ENCODE peak calls at places on chromosomes 7 and 10, in five cellular contexts. C is DND-41, L is AG09309, J is vagina, T is A549. V is an unnamed sample.
A peak's percentile ranks its signal among the peaks of the same experiment; 100 is the strongest.

GRCh38 chr10:107264742-107265141 is 100.2 kb upstream of the SORCS1 start:
- DNase-seq in L (no peak), C (no peak), J (no peak), T (no peak), V (no peak)

GRCh38 chr10:95835149-95835860 is 72.5 kb upstream of the CC2D2B start:
- DNase-seq in L (no peak), C (no peak), T (no peak), J (no peak), V (no peak)

GRCh38 chr10:96380821-96381220 is 22.0 kb upstream of the OPALIN start:
- DNase-seq in L (no peak), J (no peak), C (no peak), T (peak; percentile 11), V (no peak)

GRCh38 chr7:155885162-155886160 is 73.2 kb upstream of the SHH start:
- DNase-seq in L (no peak), C (no peak), J (no peak), T (peak; percentile 53), V (no peak)

GRCh38 chr7:101402081-101402779 is 39.6 kb downstream of the COL26A1 start:
- DNase-seq in T (peak; percentile 71), L (peak; percentile 47), J (no peak), C (no peak), V (no peak)

GRCh38 chr7:30984359-30985107 is 20.8 kb downstream of the GHRHR start:
- DNase-seq in J (no peak), T (peak; percentile 25), C (no peak), L (peak; percentile 5), V (no peak)

GRCh38 chr10:75043256-75044121 is 68.0 kb upstream of the SAMD8 start:
- DNase-seq in L (no peak), C (no peak), J (no peak), T (no peak), V (no peak)

GRCh38 chr10:58818889-58819288 is 306.2 kb downstream of the BICC1 start:
- DNase-seq in J (no peak), L (no peak), C (no peak), T (peak; percentile 60), V (no peak)

DNA sequence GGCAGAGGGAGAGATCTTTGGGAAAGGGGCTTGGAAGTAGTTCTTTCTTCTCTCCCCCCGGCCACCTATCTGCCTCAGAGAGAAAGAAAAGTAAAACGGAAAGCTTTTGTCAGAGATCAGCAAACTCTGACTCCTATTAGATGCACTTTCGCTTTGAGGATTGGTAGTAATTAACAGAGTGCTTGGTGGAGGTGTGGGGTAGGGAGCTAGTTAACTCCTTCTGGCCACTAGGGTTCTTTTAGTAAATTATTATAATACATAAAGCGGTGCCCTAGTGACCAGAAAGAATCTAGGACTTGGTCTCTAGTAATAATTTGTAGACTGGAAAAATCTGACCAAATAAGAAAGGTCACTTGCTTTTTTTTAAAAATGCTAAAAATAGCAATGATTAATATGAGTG is 54.6 kb downstream of the CPVL start:
- DNase-seq in L (no peak), C (no peak), J (no peak), T (no peak), V (no peak)
- H3K4me3 ChIP-seq in L (no peak overlapping the region), C (no peak overlapping the region), J (peak overlapping the region; percentile 32), T (no peak overlapping the region), V (no peak overlapping the region)

GRCh38 chr7:18509491-18509890 is 13.9 kb downstream of the HDAC9 start:
- DNase-seq in C (no peak), T (no peak), J (no peak), L (no peak), V (no peak)
- H3K4me3 ChIP-seq in C (no peak overlapping the region), T (no peak overlapping the region), J (no peak overlapping the region), L (peak overlapping the region; percentile 30), V (no peak overlapping the region)

GRCh38 chr10:111079241-111079760 is 2.5 kb downstream of the ADRA2A start:
- DNase-seq in J (peak; percentile 81), T (no peak), C (no peak), L (no peak), V (no peak)
- H3K4me3 ChIP-seq in J (peak overlapping the region; percentile 44), T (no peak overlapping the region), C (no peak overlapping the region), L (no peak overlapping the region), V (no peak overlapping the region)

GRCh38 chr7:130930260-130930659 is 196.3 kb upstream of the KLF14 start:
- DNase-seq in J (no peak), T (peak; percentile 77), C (no peak), L (no peak), V (no peak)
- H3K4me3 ChIP-seq in J (no peak overlapping the region), T (no peak overlapping the region), C (no peak overlapping the region), L (no peak overlapping the region), V (no peak overlapping the region)

DNA sequence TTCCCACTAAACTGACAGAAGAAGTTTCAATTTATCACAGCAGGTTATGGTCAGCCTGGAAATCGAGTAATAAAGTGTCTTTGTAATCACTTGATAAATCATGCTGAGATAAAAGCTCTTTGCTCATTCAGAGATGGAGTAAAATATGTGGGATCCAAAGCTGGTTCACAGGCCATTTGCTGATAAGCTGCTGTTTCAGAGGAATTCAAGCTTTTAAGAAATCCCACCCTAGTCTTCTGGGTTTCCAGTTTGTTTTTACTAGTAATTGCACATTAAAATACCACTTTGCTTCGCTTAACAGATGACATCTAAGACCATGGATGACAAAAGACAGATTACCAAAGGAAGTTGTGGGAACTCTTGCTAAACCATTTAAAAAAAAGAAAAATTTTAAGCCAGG is 37.4 kb upstream of the CDK6 start:
- DNase-seq in J (no peak), L (no peak), C (no peak), T (no peak), V (no peak)
- H3K4me3 ChIP-seq in J (no peak overlapping the region), L (no peak overlapping the region), C (no peak overlapping the region), T (no peak overlapping the region), V (no peak overlapping the region)

GRCh38 chr7:117323585-117323876 is 673 bp upstream of the WNT2 start:
- DNase-seq in T (no peak), C (no peak), L (no peak), J (no peak), V (no peak)
- H3K4me3 ChIP-seq in T (peak overlapping the region; percentile 47), C (no peak overlapping the region), L (peak overlapping the region; percentile 56), J (peak overlapping the region; percentile 65), V (no peak overlapping the region)

GRCh38 chr10:79287973-79288715 is 59.1 kb upstream of the PPIF start:
- DNase-seq in T (no peak), C (no peak), L (no peak), J (no peak), V (no peak)

GRCh38 chr10:79292026-79292425 is 55.2 kb upstream of the PPIF start:
- DNase-seq in C (no peak), T (no peak), J (no peak), L (no peak), V (no peak)

GRCh38 chr10:79286318-79286951 is 60.8 kb upstream of the PPIF start:
- DNase-seq in C (no peak), L (no peak), J (no peak), T (no peak), V (peak; percentile 60)

GRCh38 chr10:79292789-79293746 is 54.2 kb upstream of the PPIF start:
- DNase-seq in C (no peak), J (no peak), T (no peak), L (no peak), V (no peak)

DNA sequence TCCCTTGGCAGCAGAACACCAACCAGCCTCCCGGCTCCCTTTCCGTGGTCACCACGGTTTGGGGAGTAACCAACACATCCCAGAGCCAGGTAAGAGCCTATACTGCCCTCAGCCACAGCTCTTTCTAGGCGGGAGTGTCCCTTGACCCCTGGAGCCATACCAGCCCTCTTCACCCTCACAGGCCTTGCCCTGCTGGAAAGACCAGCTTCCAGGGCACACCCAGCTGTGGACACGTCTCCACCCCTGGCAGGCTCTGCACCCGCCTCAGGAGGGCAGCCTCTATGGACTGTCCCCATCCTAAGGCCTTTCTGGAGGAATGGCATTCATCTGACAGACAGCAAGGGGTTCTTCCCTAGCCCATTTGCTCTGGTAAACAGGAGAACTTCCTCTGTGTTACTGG is 57.5 kb upstream of the PPIF start:
- DNase-seq in T (no peak), L (no peak), J (no peak), C (no peak), V (no peak)
- H3K4me3 ChIP-seq in T (no peak overlapping the region), L (no peak overlapping the region), J (no peak overlapping the region), C (no peak overlapping the region), V (no peak overlapping the region)

GRCh38 chr7:43248553-43248952 is 136.1 kb downstream of the HECW1 start:
- DNase-seq in C (no peak), T (no peak), J (no peak), L (no peak), V (no peak)

GRCh38 chr7:43244782-43245181 is 132.3 kb downstream of the HECW1 start:
- DNase-seq in J (peak; percentile 42), T (no peak), L (no peak), C (no peak), V (no peak)

GRCh38 chr7:43247757-43248156 is 135.3 kb downstream of the HECW1 start:
- DNase-seq in T (no peak), J (no peak), L (no peak), C (no peak), V (no peak)

GRCh38 chr7:43249808-43250145 is 137.3 kb downstream of the HECW1 start:
- DNase-seq in T (peak; percentile 19), C (no peak), L (no peak), J (no peak), V (no peak)

DNA sequence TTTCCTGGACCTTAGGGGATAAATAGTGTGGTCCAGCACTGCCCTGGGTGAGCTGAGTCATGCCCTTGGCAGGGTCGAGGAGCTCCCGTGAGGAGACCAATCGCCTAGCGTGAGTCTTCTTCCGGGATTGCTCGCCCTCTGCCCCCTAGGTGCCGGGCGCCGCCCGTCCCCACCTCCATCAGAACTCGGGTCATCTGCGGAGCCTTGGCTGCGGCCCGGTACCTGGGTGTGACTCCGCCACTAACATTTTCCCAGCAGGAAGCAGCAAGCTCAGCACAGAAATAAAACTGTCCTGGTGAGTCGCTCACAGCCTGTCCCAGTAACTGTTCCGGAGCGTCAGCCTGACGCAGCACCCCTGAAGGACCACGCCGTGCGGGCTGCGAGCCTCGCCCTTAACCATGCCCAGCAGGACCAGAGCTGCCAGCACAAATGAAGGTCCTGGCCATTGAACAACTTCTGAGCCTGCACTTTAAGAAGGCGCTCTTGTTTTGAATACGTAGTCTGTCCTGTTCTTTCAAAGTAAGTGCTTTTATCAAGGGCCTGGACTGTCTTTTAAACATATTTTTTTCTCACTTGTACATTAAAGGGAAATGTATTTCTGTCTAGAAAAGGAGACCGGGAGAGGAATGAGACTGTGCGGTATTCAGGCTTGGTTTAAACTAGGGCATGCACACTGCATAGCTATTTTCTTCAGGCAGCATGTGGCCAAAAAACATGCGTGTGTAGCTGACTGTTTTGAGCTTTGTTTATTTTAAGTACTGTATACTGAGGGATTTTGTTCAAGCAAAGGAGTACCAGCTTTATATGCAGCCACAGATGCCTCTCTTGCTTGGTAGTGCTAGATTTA is 136.7 kb downstream of the HECW1 start:
- DNase-seq in J (no peak), T (peak; percentile 86), L (no peak), C (no peak), V (no peak)
- H3K4me3 ChIP-seq in J (no peak overlapping the region), T (peak overlapping the region; percentile 53), L (peak overlapping the region; percentile 30), C (no peak overlapping the region), V (no peak overlapping the region)